ENCODE peak calls at places on chromosomes 16 and 17, in five cellular contexts. S, T, P, Y and W are unnamed samples.

GRCh38 chr16:89409161-89409711 is 81.1 kb downstream of the ANKRD11 start:
- DNase-seq in P (no peak), Y (no peak), S (no peak), T (no peak), W (no peak)

GRCh38 chr17:81685108-81685507 is 1.3 kb downstream of the HGS start:
- DNase-seq in T (no peak), S (no peak), P (no peak), Y (peak), W (no peak)

GRCh38 chr17:81396722-81397313 is 1.6 kb downstream of the BAHCC1 start:
- DNase-seq in T (no peak), P (no peak), Y (peak), S (no peak), W (peak)

GRCh38 chr16:22898874-22899348 is 84.9 kb downstream of the HS3ST2 start:
- DNase-seq in Y (peak), T (peak), P (peak), S (peak), W (peak)

GRCh38 chr17:44467108-44467507 is 36.1 kb downstream of the GPATCH8 start:
- DNase-seq in Y (no peak), S (no peak), T (no peak), P (no peak), W (no peak)

GRCh38 chr16:56657555-56658430 is at the start of gene MT1F:
- DNase-seq in S (peak), T (no peak), P (peak), Y (no peak), W (peak)

GRCh38 chr16:52546291-52546941 is 527 bp downstream of the TOX3 start:
- DNase-seq in S (no peak), T (no peak), Y (no peak), P (no peak), W (no peak)

GRCh38 chr17:42422958-42423712 is at the start of gene CAVIN1:
- DNase-seq in S (peak), T (peak), P (peak), Y (peak), W (peak)

GRCh38 chr17:41613277-41614082 is 913 bp upstream of the KRT16 start:
- DNase-seq in S (no peak), Y (no peak), T (no peak), P (no peak), W (no peak)

GRCh38 chr16:59053911-59054310 is 319.8 kb upstream of the GOT2 start:
- DNase-seq in P (no peak), T (no peak), S (no peak), Y (no peak), W (no peak)

GRCh38 chr17:40517286-40517662 is 15.9 kb upstream of the TNS4 start:
- DNase-seq in Y (no peak), P (no peak), S (no peak), T (no peak), W (no peak)

GRCh38 chr17:28468781-28469180 is 4.7 kb upstream of the SLC13A2 start:
- DNase-seq in P (no peak), S (no peak), Y (no peak), T (no peak), W (no peak)

GRCh38 chr17:40582328-40582901 is 17.1 kb upstream of the CCR7 start:
- DNase-seq in S (peak), P (no peak), T (no peak), Y (no peak), W (peak)

GRCh38 chr16:48608871-48609452 is 1.0 kb downstream of the N4BP1 start:
- DNase-seq in S (no peak), Y (peak), P (no peak), T (no peak), W (no peak)

GRCh38 chr17:77735341-77736206 is 222.9 kb upstream of the TNRC6C start:
- DNase-seq in P (no peak), T (no peak), S (peak), Y (no peak), W (peak)

GRCh38 chr17:78120971-78121800 is 7.4 kb downstream of the TMC6 start:
- DNase-seq in P (no peak), Y (no peak), T (no peak), S (no peak), W (no peak)

GRCh38 chr17:4557626-4558310 is 2.6 kb upstream of the MYBBP1A start:
- DNase-seq in Y (no peak), S (no peak), T (no peak), P (no peak), W (no peak)

GRCh38 chr16:27270389-27270788 is 1.8 kb upstream of the NSMCE1 start:
- DNase-seq in P (no peak), Y (no peak), S (no peak), T (no peak), W (no peak)

GRCh38 chr17:8226536-8227237 is 16.3 kb upstream of the AURKB start:
- DNase-seq in P (peak), S (peak), Y (peak), T (peak), W (peak)

GRCh38 chr17:75601057-75601987 is 13.7 kb downstream of the MYO15B start:
- DNase-seq in P (peak), Y (peak), S (no peak), T (no peak), W (peak)

GRCh38 chr16:85800321-85800669 is 800 bp downstream of the COX4I1 start:
- DNase-seq in P (no peak), Y (peak), S (no peak), T (no peak), W (no peak)

GRCh38 chr17:7897090-7897489 is 8.5 kb downstream of the CHD3 start:
- DNase-seq in S (no peak), T (no peak), Y (no peak), P (peak), W (no peak)

GRCh38 chr16:57788252-57788841 is 13.9 kb downstream of the KIFC3 start:
- DNase-seq in T (no peak), S (no peak), Y (no peak), P (no peak), W (no peak)

GRCh38 chr17:79927136-79927661 is 88.0 kb upstream of the CBX4 start:
- DNase-seq in S (no peak), P (no peak), T (no peak), Y (no peak), W (no peak)

GRCh38 chr17:38421871-38422819 is 6.1 kb upstream of the ARHGAP23 start:
- DNase-seq in S (no peak), T (no peak), Y (no peak), P (no peak), W (no peak)

GRCh38 chr16:65519402-65519801 is 397.5 kb upstream of the CDH11 start:
- DNase-seq in S (no peak), Y (no peak), T (no peak), P (no peak), W (no peak)

GRCh38 chr17:17567631-17568030 is 23.9 kb downstream of the PEMT start:
- DNase-seq in Y (peak), P (peak), S (peak), T (no peak), W (peak)
- H3K4me3 ChIP-seq in Y (no peak), P (no peak), S (no peak), T (no peak), W (peak)

DNA sequence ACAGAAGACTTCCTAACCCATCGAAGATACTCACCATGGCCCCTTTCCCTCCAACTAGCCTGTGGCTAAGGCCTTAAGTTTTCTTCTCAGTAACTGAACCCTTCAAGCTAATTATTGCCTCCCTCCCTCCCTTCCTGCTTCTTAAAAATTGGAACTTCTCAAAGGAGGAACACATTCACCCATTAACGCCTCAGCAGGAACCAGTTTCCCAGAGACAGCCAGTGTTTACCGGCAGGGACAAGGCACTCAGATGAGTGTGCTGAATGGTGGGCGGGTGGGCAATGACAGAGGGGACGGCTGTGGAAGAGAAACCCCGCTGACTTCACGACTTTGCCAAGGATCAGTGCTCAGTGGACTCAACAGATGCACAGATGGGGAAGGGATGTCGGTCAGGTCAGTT is 20.3 kb downstream of the PITPNA start:
- DNase-seq in T (no peak), P (no peak), S (no peak), Y (no peak), W (no peak)
- H3K4me3 ChIP-seq in T (no peak), P (no peak), S (no peak), Y (no peak), W (no peak)

GRCh38 chr16:2042666-2043295 is 4.9 kb downstream of the NTHL1 start:
- DNase-seq in Y (no peak), P (no peak), S (no peak), T (no peak), W (no peak)
- H3K4me3 ChIP-seq in Y (no peak), P (no peak), S (no peak), T (no peak), W (peak)

GRCh38 chr16:24671455-24671954 is 57.9 kb upstream of the TNRC6A start:
- DNase-seq in P (no peak), T (no peak), Y (no peak), S (no peak), W (no peak)

GRCh38 chr16:24668481-24669001 is 60.9 kb upstream of the TNRC6A start:
- DNase-seq in T (peak), S (peak), Y (peak), P (no peak), W (no peak)

GRCh38 chr16:24667244-24667764 is 62.1 kb upstream of the TNRC6A start:
- DNase-seq in Y (no peak), S (no peak), T (no peak), P (no peak), W (no peak)

GRCh38 chr16:24673155-24673554 is 56.3 kb upstream of the TNRC6A start:
- DNase-seq in Y (no peak), P (no peak), T (no peak), S (no peak), W (no peak)

DNA sequence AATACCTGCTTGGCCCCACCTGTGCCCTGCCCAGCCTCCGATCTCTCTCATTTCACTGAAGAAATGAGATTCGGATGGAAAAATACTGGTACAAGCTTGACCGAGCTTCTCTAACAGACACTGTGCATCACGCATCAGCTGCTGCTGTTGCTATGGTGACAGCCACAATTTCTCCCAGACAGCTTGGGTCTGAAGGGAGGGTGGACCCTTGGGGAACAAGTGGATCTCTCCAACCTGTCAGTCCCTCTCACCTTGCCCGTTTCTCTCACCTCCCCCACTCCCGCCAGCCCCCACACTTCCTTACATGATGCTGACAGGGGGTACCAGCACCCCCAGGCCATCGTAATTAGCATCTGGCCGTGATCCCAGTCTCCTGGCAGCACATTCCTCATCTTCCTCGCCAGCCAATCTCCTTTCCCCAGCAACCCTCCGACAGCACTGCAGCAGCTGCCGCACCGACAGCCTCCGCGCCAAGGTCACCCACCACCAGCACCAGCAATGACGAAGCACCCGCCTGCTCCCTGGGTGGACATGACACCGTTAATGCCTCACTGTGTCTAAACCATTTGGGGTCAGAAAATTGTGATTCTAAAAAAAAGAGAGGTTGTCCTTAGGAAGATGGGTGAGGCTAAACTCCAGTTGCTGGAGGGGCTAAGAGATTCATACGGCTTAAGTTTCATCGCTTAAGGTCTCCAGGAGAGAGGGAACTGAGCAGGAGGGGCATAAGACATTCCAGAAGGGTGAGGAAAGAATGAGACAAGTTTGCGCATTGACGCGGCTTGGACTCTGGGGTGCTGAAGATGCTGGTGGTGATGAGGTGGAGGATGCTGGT is 58.6 kb upstream of the TNRC6A start:
- DNase-seq in S (peak), Y (peak), P (peak), T (peak), W (peak)
- H3K4me3 ChIP-seq in S (no peak), Y (peak), P (no peak), T (peak), W (peak)

GRCh38 chr17:48439473-48439872 is 9.5 kb upstream of the SKAP1 start:
- DNase-seq in T (no peak), S (no peak), P (no peak), Y (no peak), W (no peak)
- H3K4me3 ChIP-seq in T (no peak), S (no peak), P (no peak), Y (no peak), W (no peak)

GRCh38 chr16:12802661-12803060 is 1.0 kb downstream of the CPPED1 start:
- DNase-seq in S (no peak), P (no peak), T (no peak), Y (no peak), W (no peak)
- H3K4me3 ChIP-seq in S (peak), P (no peak), T (peak), Y (peak), W (peak)

GRCh38 chr16:29986231-29986630 is 9.2 kb downstream of the HIRIP3 start:
- DNase-seq in T (no peak), P (no peak), Y (no peak), S (no peak), W (no peak)

GRCh38 chr16:29988346-29989075 is 6.9 kb downstream of the HIRIP3 start:
- DNase-seq in T (no peak), S (no peak), P (no peak), Y (no peak), W (no peak)

GRCh38 chr16:29987371-29988085 is 7.9 kb downstream of the HIRIP3 start:
- DNase-seq in Y (no peak), S (no peak), P (no peak), T (no peak), W (no peak)

GRCh38 chr16:29985271-29985811 is 10.1 kb downstream of the HIRIP3 start:
- DNase-seq in T (no peak), P (no peak), Y (no peak), S (no peak), W (no peak)

GRCh38 chr16:29986931-29987330 is 8.5 kb downstream of the HIRIP3 start:
- DNase-seq in S (no peak), P (no peak), T (no peak), Y (no peak), W (no peak)
- H3K4me3 ChIP-seq in S (no peak), P (no peak), T (no peak), Y (no peak), W (no peak)

DNA sequence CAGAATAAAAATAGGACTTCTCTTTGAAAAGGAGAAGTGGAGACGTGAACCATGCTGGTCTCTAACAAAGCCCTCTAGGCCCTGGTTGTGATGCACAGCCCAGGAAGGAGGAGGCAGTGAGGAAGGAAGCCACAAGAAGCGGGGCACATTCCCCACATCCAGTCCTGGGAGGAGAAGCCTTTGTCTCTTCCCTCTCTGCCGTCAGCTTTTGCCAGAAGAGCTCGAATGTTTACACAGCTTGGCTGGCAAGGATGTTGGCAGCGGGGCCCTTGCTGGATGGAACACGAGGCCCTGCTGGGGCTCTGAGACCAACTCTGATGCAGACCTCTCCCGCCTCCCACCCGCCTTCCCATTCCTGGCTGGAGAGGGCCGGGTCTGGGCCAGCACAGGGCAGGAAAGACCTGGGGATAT is 91.3 kb downstream of the MAF start:
- DNase-seq in P (no peak), Y (no peak), S (peak), T (no peak), W (peak)
- H3K4me3 ChIP-seq in P (no peak), Y (no peak), S (no peak), T (no peak), W (no peak)